ENCODE peak calls at places on chromosomes 12 and 14, in seven cellular contexts. V is trophoblast cell, X is H9, S is mesendoderm, L is IMR-90, C is mesenchymal stem cell, J is H1. Y is an unnamed sample.

GRCh38 chr12:28063355-28063885 is 90.9 kb upstream of the PTHLH start:
- DNase-seq in V (no peak), X (no peak), S (no peak), L (no peak), C (no peak), J (no peak), Y (no peak)

GRCh38 chr14:92004062-92004461 is 35.8 kb downstream of the TRIP11 start:
- DNase-seq in V (no peak), X (no peak), S (no peak), L (peak; percentile 34), C (no peak), J (no peak), Y (no peak)

GRCh38 chr12:108548954-108549521 is 11.9 kb downstream of the SART3 start:
- DNase-seq in V (no peak), X (no peak), S (no peak), L (no peak), C (no peak), J (no peak), Y (no peak)

GRCh38 chr12:62631531-62632520 is 165.2 kb downstream of the MON2 start:
- DNase-seq in V (no peak), X (peak; percentile 79), S (peak; percentile 67), L (peak; percentile 61), C (peak; percentile 56), J (no peak), Y (peak; percentile 44)

GRCh38 chr12:64171715-64172114 is 50.4 kb downstream of the KICS2 start:
- DNase-seq in V (no peak), X (no peak), S (peak; percentile 72), L (peak; percentile 67), C (peak; percentile 77), J (no peak), Y (no peak)

GRCh38 chr14:86450075-86450474 is 920.1 kb downstream of the FLRT2 start:
- DNase-seq in V (no peak), X (no peak), S (no peak), L (peak; percentile 15), C (no peak), J (no peak), Y (no peak)

GRCh38 chr12:58313091-58313855 is 371.9 kb downstream of the ATP23 start:
- DNase-seq in V (peak; percentile 34), X (no peak), S (no peak), L (peak; percentile 88), C (peak; percentile 89), J (no peak), Y (no peak)

GRCh38 chr12:53052419-53053222 is 2.8 kb downstream of the TNS2 start:
- DNase-seq in V (no peak), X (no peak), S (no peak), L (peak; percentile 85), C (peak; percentile 56), J (no peak), Y (no peak)

GRCh38 chr12:66693901-66694513 is 15.1 kb upstream of the GRIP1 start:
- DNase-seq in V (peak; percentile 42), X (no peak), S (peak; percentile 68), L (peak; percentile 69), C (peak; percentile 71), J (no peak), Y (peak; percentile 39)

GRCh38 chr12:45852508-45852907 is 123.0 kb downstream of the ARID2 start:
- DNase-seq in V (no peak), X (no peak), S (no peak), L (no peak), C (no peak), J (no peak), Y (no peak)

GRCh38 chr14:77691259-77691658 is 16.6 kb downstream of the ALKBH1 start:
- DNase-seq in V (no peak), X (no peak), S (no peak), L (no peak), C (no peak), J (no peak), Y (no peak)

GRCh38 chr14:99516156-99517045 is 35.2 kb downstream of the CCNK start:
- DNase-seq in V (no peak), X (peak; percentile 26), S (no peak), L (no peak), C (no peak), J (no peak), Y (no peak)

GRCh38 chr12:40946612-40947194 is 241.4 kb upstream of the PDZRN4 start:
- DNase-seq in V (no peak), X (no peak), S (peak; percentile 25), L (peak; percentile 42), C (peak; percentile 51), J (no peak), Y (peak; percentile 5)

GRCh38 chr14:99595034-99595433 is 9.0 kb downstream of the CCDC85C start:
- DNase-seq in V (no peak), X (no peak), S (no peak), L (no peak), C (no peak), J (no peak), Y (no peak)

GRCh38 chr12:43836455-43836989 is 641 bp downstream of the TMEM117 start:
- DNase-seq in V (no peak), X (no peak), S (no peak), L (peak; percentile 46), C (peak; percentile 61), J (no peak), Y (no peak)

GRCh38 chr14:55481769-55482168 is 41.4 kb upstream of the TBPL2 start:
- DNase-seq in V (no peak), X (no peak), S (no peak), L (no peak), C (no peak), J (no peak), Y (no peak)

GRCh38 chr12:53056296-53056695 is 6.4 kb downstream of the TNS2 start:
- DNase-seq in V (no peak), X (no peak), S (no peak), L (no peak), C (no peak), J (no peak), Y (no peak)

GRCh38 chr12:17588968-17589367 is 501.0 kb downstream of the RERGL start:
- DNase-seq in V (peak; percentile 27), X (peak; percentile 64), S (peak; percentile 80), L (no peak), C (peak; percentile 1), J (peak; percentile 2), Y (peak; percentile 24)

GRCh38 chr12:4210158-4210557 is 63.4 kb upstream of the CCND2 start:
- DNase-seq in V (no peak), X (no peak), S (no peak), L (no peak), C (no peak), J (no peak), Y (no peak)
- H3K79me1 ChIP-seq in V (no peaks in the 10 kb centered on the region), X (no peaks in the 10 kb centered on the region), S (no peaks in the 10 kb centered on the region), L (no peaks in the 10 kb centered on the region), C (no peaks in the 10 kb centered on the region), J (no peaks in the 10 kb centered on the region), Y (no peaks in the 10 kb centered on the region)

DNA sequence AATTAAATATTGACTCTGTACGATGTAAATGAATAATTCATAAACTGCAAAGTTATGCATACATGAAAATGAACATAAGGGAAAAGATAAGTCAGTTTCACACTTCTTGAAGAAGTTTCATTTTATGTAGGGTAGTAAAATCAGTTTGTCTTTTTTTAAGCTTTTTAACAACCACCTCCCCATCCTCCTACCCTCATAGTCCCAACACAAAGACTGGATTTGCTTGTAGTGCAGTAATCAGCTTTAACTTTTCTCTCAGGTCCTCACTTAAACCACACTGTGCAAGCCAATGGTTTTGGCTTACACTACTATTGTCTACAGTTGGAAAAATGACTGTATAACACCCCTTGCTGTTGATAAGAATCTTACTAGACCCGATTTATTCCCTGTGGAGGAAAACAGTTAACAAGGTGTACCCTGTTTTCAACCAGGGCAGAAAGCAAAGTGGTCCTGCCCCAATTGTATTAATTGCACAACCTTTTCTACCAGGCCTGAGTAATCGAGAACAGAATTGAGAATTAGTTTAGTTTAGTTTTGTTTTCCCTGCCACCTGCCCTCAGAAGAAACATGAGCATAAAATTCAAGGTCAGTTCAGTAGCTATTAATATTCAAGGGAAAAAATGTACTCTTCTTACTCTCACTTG is 44.0 kb downstream of the NIN start:
- DNase-seq in V (no peak), X (no peak), S (no peak), L (no peak), C (no peak), J (no peak), Y (no peak)
- H3K79me1 ChIP-seq in V (no peaks in the 10 kb centered on the region), X (no peaks in the 10 kb centered on the region), S (no peaks in the 10 kb centered on the region), L (no peaks in the 10 kb centered on the region), C (peaks cover 14% of the 10 kb centered on the region), J (no peaks in the 10 kb centered on the region), Y (no peaks in the 10 kb centered on the region)

DNA sequence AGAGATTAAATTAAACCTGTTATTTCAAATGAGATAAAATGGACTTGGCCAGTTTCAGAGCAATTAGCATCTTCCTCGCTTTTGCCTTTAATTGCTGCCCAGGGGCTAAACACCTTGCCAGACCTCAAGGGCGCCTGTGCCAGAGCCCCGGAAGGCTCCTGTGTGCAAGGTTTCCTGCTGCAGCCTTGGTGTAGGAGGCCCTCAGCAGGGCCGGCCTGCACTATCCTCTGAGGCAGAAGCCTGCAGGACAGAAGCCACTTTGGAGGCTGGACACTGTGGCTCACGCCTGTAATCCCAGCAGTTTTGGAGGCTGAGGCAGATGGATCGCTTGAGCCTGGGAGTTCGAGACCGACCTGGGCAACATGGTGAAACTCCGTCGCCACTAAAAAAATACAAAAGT is 150.4 kb downstream of the CALM1 start:
- DNase-seq in V (no peak), X (no peak), S (no peak), L (no peak), C (no peak), J (no peak), Y (no peak)
- H3K79me1 ChIP-seq in V (no peaks in the 10 kb centered on the region), X (no peaks in the 10 kb centered on the region), S (no peaks in the 10 kb centered on the region), L (no peaks in the 10 kb centered on the region), C (no peaks in the 10 kb centered on the region), J (no peaks in the 10 kb centered on the region), Y (no peaks in the 10 kb centered on the region)

DNA sequence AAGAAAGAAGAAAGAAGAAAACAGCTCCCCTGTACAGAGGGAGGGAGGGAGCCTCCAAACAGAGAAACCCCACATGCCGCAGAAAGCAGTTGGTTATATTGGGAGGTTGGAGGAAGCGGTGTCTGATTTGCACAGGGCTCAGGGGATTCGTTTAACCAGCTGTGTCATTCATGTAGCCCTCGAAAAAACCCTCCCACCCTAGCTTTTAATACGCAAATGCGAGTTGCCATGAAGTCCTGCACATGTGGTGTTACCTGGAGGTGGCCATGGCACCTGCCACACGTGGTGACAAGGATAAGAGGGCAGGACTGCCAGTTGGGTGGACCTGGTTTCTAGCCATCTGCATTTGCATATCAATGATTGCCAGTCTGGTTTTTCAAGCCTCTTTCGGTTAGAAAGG is 40.9 kb downstream of the TMEM30B start:
- DNase-seq in V (no peak), X (no peak), S (no peak), L (no peak), C (no peak), J (no peak), Y (no peak)
- H3K79me1 ChIP-seq in V (no peaks in the 10 kb centered on the region), X (no peaks in the 10 kb centered on the region), S (no peaks in the 10 kb centered on the region), L (no peaks in the 10 kb centered on the region), C (no peaks in the 10 kb centered on the region), J (no peaks in the 10 kb centered on the region), Y (no peaks in the 10 kb centered on the region)

Y was measured in neuronal stem cell.